ENCODE peak calls at places on chromosomes 7 and 10, in five cellular contexts. L is astrocyte of the spinal cord, I is dorsolateral prefrontal cortex, F is MM.1S, R is lower leg skin. W is an unnamed sample.

GRCh38 chr7:109003742-109004141 is 434.1 kb downstream of the DNAJB9 start:
- DNase-seq in L (peak; percentile 48), I (no peak), F (no peak), R (no peak), W (no peak)

GRCh38 chr7:151785681-151785965 is 91.3 kb downstream of the PRKAG2 start:
- DNase-seq in L (no peak), I (no peak), F (no peak), R (no peak), W (no peak)

GRCh38 chr10:111872591-111872990 is 311.0 kb downstream of the GPAM start:
- DNase-seq in L (no peak), I (no peak), F (peak; percentile 83), R (no peak), W (no peak)

GRCh38 chr7:77516085-77516484 is 21.0 kb upstream of the PTPN12 start:
- DNase-seq in L (no peak), I (no peak), F (no peak), R (no peak), W (no peak)

GRCh38 chr7:28998110-28998509 is 40.0 kb upstream of the TRIL start:
- DNase-seq in L (no peak), I (no peak), F (no peak), R (peak; percentile 58), W (no peak)

GRCh38 chr10:35545878-35546631 is 59.1 kb upstream of the GJD4 start:
- DNase-seq in L (peak; percentile 63), I (no peak), F (no peak), R (no peak), W (no peak)

GRCh38 chr7:1959305-1959704 is 273.4 kb downstream of the MAD1L1 start:
- DNase-seq in L (no peak), I (peak; percentile 27), F (no peak), R (no peak), W (no peak)

GRCh38 chr10:91653214-91653875 is 20.5 kb upstream of the PPP1R3C start:
- DNase-seq in L (peak; percentile 71), I (no peak), F (no peak), R (no peak), W (no peak)

GRCh38 chr10:124130198-124130597 is 36.8 kb upstream of the CHST15 start:
- DNase-seq in L (no peak), I (no peak), F (no peak), R (no peak), W (no peak)

GRCh38 chr10:71092812-71093391 is 119.5 kb upstream of the UNC5B start:
- DNase-seq in L (no peak), I (no peak), F (no peak), R (no peak), W (no peak)

GRCh38 chr7:8481752-8482446 is 48.5 kb downstream of the NXPH1 start:
- DNase-seq in L (no peak), I (no peak), F (no peak), R (no peak), W (no peak)

GRCh38 chr10:58367049-58367448 is 18.2 kb upstream of the TFAM start:
- DNase-seq in L (no peak), I (no peak), F (no peak), R (no peak), W (no peak)

GRCh38 chr10:128539784-128540759 is 413.8 kb upstream of the MKI67 start:
- DNase-seq in L (no peak), I (no peak), F (no peak), R (peak; percentile 60), W (no peak)

GRCh38 chr7:138745189-138745588 is 44.0 kb upstream of the SVOPL start:
- DNase-seq in L (no peak), I (no peak), F (no peak), R (no peak), W (peak; percentile 62)

GRCh38 chr7:77217474-77218185 is 18.0 kb upstream of the FGL2 start:
- DNase-seq in L (no peak), I (no peak), F (no peak), R (no peak), W (no peak)

GRCh38 chr10:111128331-111129167 is 51.7 kb downstream of the ADRA2A start:
- DNase-seq in L (peak; percentile 55), I (no peak), F (no peak), R (peak; percentile 77), W (no peak)

GRCh38 chr10:474946-475345 is 214.5 kb downstream of the DIP2C start:
- DNase-seq in L (no peak), I (no peak), F (no peak), R (peak; percentile 58), W (no peak)

GRCh38 chr7:13197501-13197900 is 510.1 kb downstream of the ARL4A start:
- DNase-seq in L (peak; percentile 32), I (no peak), F (no peak), R (no peak), W (no peak)

GRCh38 chr10:95333997-95334792 is 43.4 kb upstream of the PDLIM1 start:
- DNase-seq in L (peak; percentile 92), I (no peak), F (no peak), R (peak; percentile 92), W (no peak)

GRCh38 chr10:66353422-66353821 is 572.4 kb upstream of the LRRTM3 start:
- DNase-seq in L (no peak), I (no peak), F (no peak), R (no peak), W (no peak)

GRCh38 chr7:101890666-101891065 is 73.2 kb downstream of the CUX1 start:
- DNase-seq in L (no peak), I (no peak), F (no peak), R (no peak), W (no peak)

GRCh38 chr7:107472116-107472515 is 2.3 kb downstream of the GPR22 start:
- DNase-seq in L (no peak), I (no peak), F (no peak), R (no peak), W (no peak)

DNA sequence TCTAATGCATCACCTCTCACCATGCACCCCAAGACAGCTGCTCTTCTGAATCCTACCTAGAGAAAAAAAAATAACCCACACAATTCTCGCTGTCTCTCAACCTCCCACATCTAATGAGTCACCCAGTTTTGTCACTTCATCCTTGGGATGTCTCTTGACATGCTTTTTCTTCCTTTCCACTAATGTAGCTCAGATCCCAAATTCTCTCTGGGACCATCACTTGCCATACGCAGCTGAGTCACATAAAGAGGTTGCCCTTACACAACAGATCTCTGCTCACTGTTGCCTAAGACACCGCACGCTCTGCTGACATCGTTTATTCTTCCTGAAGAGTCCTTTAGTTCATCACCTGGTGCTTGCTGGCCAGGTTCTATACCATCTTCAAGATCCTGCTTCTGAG is 606.0 kb upstream of the GALNT17 start:
- DNase-seq in L (no peak), I (no peak), F (no peak), R (no peak), W (no peak)
- H3K4me3 ChIP-seq in L (no peak overlapping the region), I (no peak overlapping the region), F (no peak overlapping the region), R (no peak overlapping the region), W (no peak overlapping the region)

GRCh38 chr7:106218546-106218945 is 66.2 kb downstream of the NAMPT start:
- DNase-seq in L (peak; percentile 10), I (no peak), F (no peak), R (no peak), W (no peak)

GRCh38 chr7:106216517-106217088 is 68.2 kb downstream of the NAMPT start:
- DNase-seq in L (peak; percentile 98), I (no peak), F (no peak), R (no peak), W (no peak)

GRCh38 chr7:106215868-106216516 is 68.8 kb downstream of the NAMPT start:
- DNase-seq in L (no peak), I (no peak), F (no peak), R (no peak), W (no peak)

GRCh38 chr7:106219170-106219569 is 65.6 kb downstream of the NAMPT start:
- DNase-seq in L (no peak), I (no peak), F (no peak), R (no peak), W (peak; percentile 80)

GRCh38 chr7:106217089-106217542 is 67.7 kb downstream of the NAMPT start:
- DNase-seq in L (peak; percentile 76), I (no peak), F (no peak), R (peak; percentile 94), W (no peak)
- H3K4me3 ChIP-seq in L (no peak overlapping the region), I (no peak overlapping the region), F (no peak overlapping the region), R (no peak overlapping the region), W (no peak overlapping the region)

DNA sequence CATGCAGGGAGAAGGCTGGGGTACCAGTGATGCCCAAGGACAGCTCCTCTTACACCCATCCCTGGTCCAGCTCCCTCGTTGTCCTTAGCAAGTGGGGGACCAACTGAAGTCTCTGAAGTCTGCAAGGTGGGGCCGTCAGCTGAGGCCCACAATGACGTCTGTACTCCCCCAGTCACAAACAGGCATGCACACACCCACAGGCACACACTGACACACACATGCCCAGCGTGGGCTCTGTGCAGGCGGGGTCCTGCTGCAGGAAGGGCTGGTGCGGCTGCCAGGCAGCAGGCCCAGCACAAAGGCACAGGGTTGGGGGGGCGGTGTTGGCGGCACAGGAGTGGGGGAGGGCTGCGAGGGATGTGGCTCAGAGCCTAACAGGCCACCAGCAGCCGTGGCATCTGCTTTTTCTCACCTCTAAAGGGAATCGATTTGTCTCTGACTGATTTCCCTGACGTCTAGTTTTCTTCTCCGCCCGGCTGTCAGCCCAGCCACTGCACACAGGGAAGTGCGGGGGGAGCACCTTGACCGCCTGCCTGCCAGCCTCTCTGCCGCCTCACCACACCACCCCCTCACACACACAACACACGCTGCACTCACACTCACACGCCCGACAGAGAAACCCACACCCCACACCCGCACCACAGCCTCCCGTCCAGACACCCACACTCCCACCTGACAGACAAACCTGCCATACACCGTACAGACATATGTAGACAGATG is 43.5 kb upstream of the ZMIZ1 start:
- DNase-seq in L (no peak), I (no peak), F (no peak), R (peak; percentile 83), W (peak; percentile 50)
- H3K4me3 ChIP-seq in L (no peak overlapping the region), I (no peak overlapping the region), F (no peak overlapping the region), R (no peak overlapping the region), W (no peak overlapping the region)

DNA sequence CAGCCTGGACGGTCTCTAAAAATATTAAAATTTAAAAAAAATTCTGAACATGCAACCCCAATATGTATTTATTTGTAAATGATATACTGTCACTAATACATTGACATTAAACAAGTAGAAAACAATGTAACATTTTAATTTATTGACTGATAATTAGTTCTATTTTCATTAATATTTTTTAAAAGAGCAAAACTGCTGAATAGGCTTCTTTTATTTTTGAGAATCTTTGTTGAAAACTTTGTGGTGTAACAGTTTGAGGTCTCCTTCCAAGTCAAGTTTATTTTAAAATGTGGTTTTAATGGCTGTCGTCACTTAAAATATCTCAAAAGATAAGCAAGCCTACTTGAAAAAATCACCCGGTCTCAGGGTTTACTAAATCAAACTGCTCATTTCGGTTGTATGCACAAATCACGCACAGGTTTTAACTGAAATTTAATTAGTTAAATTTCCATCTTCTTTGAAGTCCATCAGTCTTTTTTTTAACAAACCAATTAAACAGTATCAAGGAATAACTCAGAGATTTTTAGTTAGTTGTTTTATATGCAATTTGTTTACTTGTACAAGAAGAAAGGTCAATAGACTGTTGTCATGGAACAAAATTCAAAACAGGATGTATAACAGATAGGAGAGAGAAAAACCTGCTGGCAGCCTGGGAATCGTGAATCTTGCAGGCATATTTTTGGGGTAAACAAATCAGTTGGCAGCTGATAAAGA is 9.8 kb upstream of the EDRF1 start:
- DNase-seq in L (no peak), I (no peak), F (no peak), R (no peak), W (peak; percentile 32)
- H3K4me3 ChIP-seq in L (no peak overlapping the region), I (no peak overlapping the region), F (no peak overlapping the region), R (no peak overlapping the region), W (no peak overlapping the region)

W was measured in Jurkat, Clone E6-1.